ENCODE peak calls at places on chromosomes 11 and 22, in four cellular contexts. L, E, D and G are unnamed samples.

GRCh38 chr11:69801513-69802335 is 17.5 kb downstream of the FGF3 start:
- DNase-seq in L (peak; percentile 6), E (no peak), D (no peak), G (no peak)

GRCh38 chr11:111047376-111047775 is 198.1 kb upstream of the POU2AF2 start:
- DNase-seq in L (no peak), E (no peak), D (no peak), G (no peak)

GRCh38 chr22:38921126-38921525 is 36.3 kb upstream of the APOBEC3A start:
- DNase-seq in L (no peak), E (no peak), D (no peak), G (no peak)

GRCh38 chr22:20508815-20509271 is 1.4 kb downstream of the MED15 start:
- DNase-seq in L (no peak), E (no peak), D (no peak), G (no peak)

GRCh38 chr11:102408339-102408738 is 44.2 kb downstream of the TMEM123 start:
- DNase-seq in L (no peak), E (no peak), D (no peak), G (no peak)

GRCh38 chr22:33883561-33883960 is 36.7 kb downstream of the LARGE1 start:
- DNase-seq in L (no peak), E (no peak), D (no peak), G (no peak)

GRCh38 chr22:24467340-24467739 is 27.8 kb upstream of the UPB1 start:
- DNase-seq in L (no peak), E (no peak), D (no peak), G (no peak)

GRCh38 chr11:86910592-86910991 is 44.6 kb downstream of the FZD4 start:
- DNase-seq in L (no peak), E (no peak), D (no peak), G (no peak)

GRCh38 chr11:107916671-107917241 is 11.5 kb upstream of the RAB39A start:
- DNase-seq in L (peak; percentile 11), E (peak; percentile 4), D (no peak), G (no peak)